ENCODE peak calls at places on chromosomes 13 and 19, in four cellular contexts. J, P, Y and O are unnamed samples.

GRCh38 chr13:98254541-98254940 is 77.5 kb upstream of the RNF113B start:
- DNase-seq in Y (no peak), P (no peak), J (no peak), O (no peak)

GRCh38 chr19:15288146-15288963 is 44.0 kb downstream of the BRD4 start:
- DNase-seq in Y (no peak), P (no peak), J (no peak), O (no peak)

GRCh38 chr19:50537769-50538230 is 24.1 kb upstream of the ASPDH start:
- DNase-seq in J (peak), Y (peak), P (peak), O (peak)

GRCh38 chr13:99218969-99219368 is 18.3 kb downstream of the UBAC2 start:
- DNase-seq in Y (peak), J (no peak), P (no peak), O (no peak)

GRCh38 chr19:3161453-3161852 is 17.1 kb upstream of the S1PR4 start:
- DNase-seq in J (no peak), P (no peak), Y (no peak), O (no peak)

GRCh38 chr19:45733160-45733810 is at the start of gene MEIOSIN:
- DNase-seq in P (peak), Y (no peak), J (no peak), O (peak)

GRCh38 chr19:56076413-56076998 is 44.6 kb downstream of the ZNF787 start:
- DNase-seq in P (no peak), J (peak), Y (peak), O (peak)

GRCh38 chr19:51372649-51373504 is at the start of gene NKG7:
- DNase-seq in Y (peak), P (no peak), J (no peak), O (no peak)

GRCh38 chr19:49763230-49763629 is at the start of gene TSKS:
- DNase-seq in P (no peak), J (no peak), Y (no peak), O (no peak)

GRCh38 chr13:28854657-28855056 is 34.5 kb downstream of the MTUS2 start:
- DNase-seq in Y (no peak), J (no peak), P (no peak), O (peak)

GRCh38 chr13:48580886-48581285 is 48.0 kb upstream of the RCBTB2 start:
- DNase-seq in Y (no peak), P (no peak), J (no peak), O (no peak)

GRCh38 chr13:53545340-53545941 is 516.8 kb downstream of the OLFM4 start:
- DNase-seq in Y (no peak), J (no peak), P (no peak), O (peak)

GRCh38 chr13:95349267-95349666 is 48.0 kb upstream of the ABCC4 start:
- DNase-seq in Y (no peak), P (no peak), J (peak), O (no peak)

GRCh38 chr19:30864460-30865215 is 484.6 kb downstream of the TSHZ3 start:
- DNase-seq in J (no peak), Y (peak), P (peak), O (no peak)

GRCh38 chr13:34942732-34943674 is 933 bp downstream of the NBEA start:
- DNase-seq in J (peak), P (peak), Y (peak), O (peak)

GRCh38 chr19:48176226-48176625 is 5.7 kb downstream of the ZSWIM9 start:
- DNase-seq in Y (no peak), P (no peak), J (no peak), O (no peak)

GRCh38 chr19:43489310-43489709 is 15.2 kb downstream of the PHLDB3 start:
- DNase-seq in J (peak), P (no peak), Y (no peak), O (no peak)

GRCh38 chr19:45037393-45038169 is 1.3 kb upstream of the CLASRP start:
- DNase-seq in P (no peak), Y (no peak), J (no peak), O (peak)

GRCh38 chr13:74021507-74021906 is 112.7 kb downstream of the KLF12 start:
- DNase-seq in P (no peak), Y (no peak), J (no peak), O (no peak)

GRCh38 chr19:991174-991931 is 7.2 kb downstream of the WDR18 start:
- DNase-seq in P (no peak), J (no peak), Y (no peak), O (peak)

GRCh38 chr19:5255602-5256231 is 84.9 kb downstream of the PTPRS start:
- DNase-seq in P (no peak), J (no peak), Y (no peak), O (peak)

GRCh38 chr13:99968521-99969367 is 2.8 kb downstream of the ZIC5 start:
- DNase-seq in J (no peak), Y (peak), P (no peak), O (peak)

GRCh38 chr13:80339841-80340642 is 884 bp downstream of the SPRY2 start:
- DNase-seq in P (peak), Y (no peak), J (peak), O (peak)

GRCh38 chr13:110388141-110388943 is 81.3 kb downstream of the COL4A2 start:
- DNase-seq in J (peak), P (peak), Y (no peak), O (peak)

GRCh38 chr19:50427997-50428425 is 4.7 kb upstream of the MYBPC2 start:
- DNase-seq in Y (no peak), P (peak), J (peak), O (peak)

GRCh38 chr19:42038675-42039074 is 31.3 kb downstream of the GRIK5 start:
- DNase-seq in Y (no peak), P (no peak), J (peak), O (no peak)

GRCh38 chr13:44140146-44140545 is 233.5 kb upstream of the SERP2 start:
- DNase-seq in J (no peak), P (no peak), Y (no peak), O (peak)

GRCh38 chr13:112042496-112042895 is 24.5 kb upstream of the SOX1 start:
- DNase-seq in J (no peak), Y (no peak), P (no peak), O (peak)
- TF ChIP-seq CTCF in J (no peak), Y (no peak), P (no peak), O (no peak)

GRCh38 chr13:75533866-75534265 is 3.8 kb downstream of the COMMD6 start:
- DNase-seq in J (no peak), P (no peak), Y (no peak), O (no peak)

GRCh38 chr13:75541287-75541686 is 3.6 kb upstream of the COMMD6 start:
- DNase-seq in Y (no peak), P (no peak), J (no peak), O (no peak)

GRCh38 chr13:75541961-75542360 is 4.3 kb upstream of the COMMD6 start:
- DNase-seq in P (no peak), Y (no peak), J (no peak), O (no peak)

DNA sequence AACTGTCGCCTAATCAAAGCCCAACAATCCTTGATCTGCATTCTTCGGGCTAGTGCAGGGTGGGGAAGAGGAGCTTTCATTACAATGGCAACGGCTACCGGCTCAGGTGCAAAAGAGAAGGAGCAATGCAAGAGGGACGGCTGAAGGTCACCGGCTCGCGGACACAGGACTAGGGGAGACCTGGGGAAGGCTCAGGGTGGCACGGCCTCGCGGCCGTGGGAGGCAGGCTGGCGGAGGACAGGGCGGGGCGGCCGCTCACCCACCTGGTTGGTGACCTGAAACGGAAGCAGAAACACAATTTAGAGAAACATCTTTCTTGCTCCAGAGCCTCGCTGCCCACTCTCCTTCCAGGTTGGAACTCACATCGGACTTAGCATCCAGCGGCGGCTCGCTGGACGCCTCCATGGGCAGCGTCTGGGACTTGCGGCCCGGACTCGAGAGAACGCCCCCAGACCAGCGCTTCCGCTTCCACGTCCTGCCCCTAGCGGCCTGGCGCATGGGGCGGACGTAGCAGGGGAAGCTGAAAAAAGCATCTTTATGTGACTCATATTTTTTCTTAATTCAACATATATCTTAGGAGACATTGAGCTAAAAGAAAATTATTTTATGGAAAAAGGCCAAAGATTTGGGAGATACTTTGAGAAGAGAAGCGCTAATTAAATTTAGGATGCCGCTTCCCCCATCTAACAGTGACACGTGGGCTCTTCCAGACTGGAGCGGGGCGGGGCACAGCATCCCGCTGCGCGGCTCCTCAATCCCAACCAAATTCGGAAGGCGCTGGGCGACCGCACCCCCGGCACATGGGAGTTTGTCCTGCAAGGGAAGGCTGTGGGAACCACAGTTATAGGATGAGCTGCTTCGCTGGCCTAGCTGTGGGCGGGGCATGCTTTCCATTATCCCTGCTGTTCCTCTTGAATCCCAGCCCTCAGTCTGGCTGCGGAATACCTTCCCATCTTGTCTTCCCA is at the start of gene COMMD6:
- DNase-seq in J (peak), P (peak), Y (peak), O (peak)
- TF ChIP-seq CTCF in J (peak), P (peak), Y (no peak), O (no peak)

GRCh38 chr13:33286143-33286542 is 588 bp upstream of the STARD13 start:
- DNase-seq in Y (no peak), P (no peak), J (no peak), O (peak)

GRCh38 chr13:33287142-33287882 is 1.8 kb upstream of the STARD13 start:
- DNase-seq in J (no peak), Y (no peak), P (no peak), O (no peak)

GRCh38 chr13:33284916-33285315 is 639 bp downstream of the STARD13 start:
- DNase-seq in J (no peak), P (no peak), Y (no peak), O (no peak)

GRCh38 chr13:33284016-33284415 is 1.5 kb downstream of the STARD13 start:
- DNase-seq in Y (no peak), J (no peak), P (no peak), O (no peak)

DNA sequence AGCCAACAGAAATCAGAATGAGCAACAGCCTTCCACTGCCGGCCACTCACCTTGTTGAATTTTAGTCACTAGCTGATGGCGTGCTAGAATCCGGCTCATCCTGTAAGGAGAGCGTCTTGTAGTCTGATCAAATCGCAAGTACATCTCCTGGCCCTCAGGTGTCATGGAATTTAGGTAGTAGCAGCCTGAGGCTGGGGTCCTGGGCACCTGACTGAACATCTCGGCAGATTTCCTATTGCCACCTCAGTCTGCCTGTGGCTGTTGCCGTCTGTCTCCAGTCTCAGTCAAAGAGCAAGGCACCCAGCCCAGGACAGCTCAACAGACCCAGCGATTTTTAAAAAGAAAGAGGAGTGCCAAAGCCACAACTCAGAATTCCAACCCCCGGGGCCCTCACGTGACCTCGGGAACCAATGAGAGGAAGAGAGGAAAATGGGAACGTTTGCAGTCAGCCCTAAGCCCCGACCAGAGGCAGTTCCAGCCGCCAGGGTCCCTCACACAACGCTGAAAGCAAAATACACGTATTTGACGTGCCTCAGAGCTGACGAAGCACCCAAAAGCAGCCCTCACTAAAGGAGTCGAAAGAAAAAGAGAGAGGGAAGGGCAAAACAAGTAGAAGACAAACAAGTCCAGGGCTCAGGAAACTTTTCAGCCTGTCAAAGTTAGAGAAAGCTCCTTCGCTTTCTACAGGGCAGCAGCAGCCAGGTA is at the start of gene STARD13:
- DNase-seq in Y (no peak), J (peak), P (peak), O (peak)
- TF ChIP-seq CTCF in Y (no peak), J (peak), P (peak), O (no peak)

DNA sequence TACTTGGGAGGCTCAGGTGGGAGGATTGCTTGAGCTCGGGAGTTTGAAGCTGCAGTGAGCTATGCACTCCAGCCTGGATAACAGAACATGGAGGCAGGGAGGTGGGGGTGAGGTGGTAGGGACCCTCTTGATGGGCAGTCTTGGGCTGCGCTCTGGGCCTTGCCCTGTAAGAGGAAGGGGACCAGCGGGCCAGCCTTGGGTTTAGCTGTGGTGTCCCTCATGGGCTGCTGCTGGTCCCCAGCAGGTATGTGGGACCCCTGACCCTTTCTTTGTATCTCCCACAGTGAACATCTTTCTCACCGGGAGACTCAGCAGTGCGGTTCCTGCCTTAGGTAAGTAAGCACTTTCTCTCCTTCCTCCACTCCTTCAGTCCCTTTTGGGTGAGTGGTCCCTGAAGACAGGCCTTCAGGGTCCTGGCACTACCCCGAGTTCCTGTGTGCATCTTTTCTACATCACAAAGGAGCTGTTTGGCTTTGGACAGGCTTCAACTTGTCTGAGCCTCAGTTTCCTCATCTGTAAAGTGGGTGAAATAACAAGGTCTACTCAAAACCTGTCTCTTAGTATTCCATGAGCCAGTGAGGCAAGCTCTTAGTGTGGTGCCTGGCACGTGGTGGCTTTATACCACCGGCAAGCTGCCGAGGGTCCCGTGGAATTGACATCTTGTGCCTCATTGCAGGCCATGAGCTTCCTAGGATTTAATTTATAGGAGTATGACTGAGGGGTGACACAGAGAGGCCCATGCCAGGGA is 2.5 kb downstream of the LRP3 start:
- DNase-seq in P (no peak), Y (no peak), J (no peak), O (no peak)
- TF ChIP-seq CTCF in P (no peak), Y (no peak), J (no peak), O (no peak)

DNA sequence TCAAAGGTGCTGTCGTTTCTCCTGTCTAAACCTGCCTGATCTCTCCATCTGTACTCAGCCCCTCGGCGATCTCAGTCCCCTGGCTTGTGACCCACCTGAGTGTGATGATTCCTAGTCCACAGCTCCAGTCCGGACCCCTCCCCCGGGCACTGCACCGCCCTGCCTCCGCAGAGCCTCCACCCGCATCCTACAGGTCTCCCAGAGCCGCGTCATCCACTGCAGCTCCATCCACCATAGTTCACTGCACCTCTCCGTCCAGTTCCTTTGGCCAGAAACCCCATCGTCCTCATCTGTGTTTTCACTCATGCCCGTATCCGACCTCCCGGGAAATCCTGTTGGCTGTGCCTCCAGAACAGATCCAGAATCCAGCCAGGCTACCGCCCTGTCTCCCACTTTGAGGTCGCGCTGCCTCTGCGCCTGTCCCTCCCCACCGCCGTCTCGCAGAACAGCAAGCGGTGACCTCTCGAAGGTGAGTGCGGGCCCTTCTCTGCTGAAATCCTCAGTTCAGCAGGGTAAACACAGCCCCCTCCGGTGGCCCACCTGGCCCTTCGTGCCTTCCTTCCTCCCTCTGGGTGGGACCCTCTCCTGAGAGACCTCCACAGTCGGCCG is 51.9 kb upstream of the MCF2L start:
- DNase-seq in J (no peak), P (no peak), Y (no peak), O (no peak)
- TF ChIP-seq CTCF in J (no peak), P (no peak), Y (no peak), O (peak)

GRCh38 chr19:11257827-11258380 is 4.4 kb downstream of the DOCK6 start:
- DNase-seq in P (no peak), Y (no peak), J (no peak), O (no peak)
- TF ChIP-seq CTCF in P (no peak), Y (no peak), J (no peak), O (no peak)

GRCh38 chr13:51831519-51831918 is 13.5 kb downstream of the TMEM272 start:
- DNase-seq in Y (no peak), P (no peak), J (no peak), O (no peak)
- TF ChIP-seq CTCF in Y (no peak), P (no peak), J (no peak), O (no peak)